ENCODE peak calls at places on chromosomes 2 and 18, in six cellular contexts. X is IMR-90, F is mesenchymal stem cell, C is neuronal stem cell, V is H1, S is trophoblast cell. Q is an unnamed sample.

GRCh38 chr2:158994920-158995676 is 26.7 kb downstream of the TANC1 start:
- DNase-seq in X (no peak), S (no peak), F (peak), C (no peak), V (no peak), Q (no peak)

GRCh38 chr2:85269959-85270358 is 57.8 kb downstream of the TGOLN2 start:
- DNase-seq in X (peak), S (no peak), V (no peak), F (no peak), C (no peak), Q (no peak)

GRCh38 chr2:68811364-68811763 is 59.8 kb downstream of the BMP10 start:
- DNase-seq in V (peak), F (peak), X (peak), S (no peak), C (no peak), Q (no peak)

GRCh38 chr18:65018184-65018583 is 732.6 kb upstream of the CDH7 start:
- DNase-seq in V (no peak), X (no peak), C (no peak), S (no peak), F (no peak), Q (no peak)

GRCh38 chr18:38909972-38910371 is 1344.4 kb upstream of the CELF4 start:
- DNase-seq in S (no peak), V (no peak), C (no peak), X (no peak), F (no peak), Q (no peak)

GRCh38 chr2:108841506-108841905 is 54.9 kb downstream of the CCDC138 start:
- DNase-seq in F (no peak), C (no peak), S (no peak), V (no peak), X (no peak), Q (no peak)

GRCh38 chr2:72919414-72920316 is 2.3 kb downstream of the EMX1 start:
- DNase-seq in C (no peak), X (no peak), V (peak), F (peak), S (no peak), Q (peak)

GRCh38 chr2:230942371-230942770 is 17.3 kb upstream of the GPR55 start:
- DNase-seq in F (no peak), C (no peak), V (peak), S (peak), X (no peak), Q (no peak)

GRCh38 chr2:219073413-219074129 is 12.8 kb upstream of the IHH start:
- DNase-seq in C (peak), X (peak), F (peak), V (peak), S (no peak), Q (peak)

GRCh38 chr2:195029804-195030654 is 627.0 kb upstream of the SLC39A10 start:
- DNase-seq in X (no peak), S (no peak), V (no peak), C (no peak), F (no peak), Q (no peak)

GRCh38 chr2:224778474-224778877 is 62.3 kb upstream of the CCDC195 start:
- DNase-seq in F (peak), C (peak), S (peak), V (peak), X (peak), Q (peak)

GRCh38 chr2:60710707-60711106 is 45.4 kb upstream of the PAPOLG start:
- DNase-seq in V (no peak), S (peak), F (no peak), X (peak), C (no peak), Q (no peak)

GRCh38 chr2:71240794-71241193 is 13.9 kb upstream of the PAIP2B start:
- DNase-seq in C (no peak), V (no peak), X (no peak), S (no peak), F (no peak), Q (no peak)

GRCh38 chr2:215137741-215138340 is 585 bp downstream of the ABCA12 start:
- DNase-seq in X (peak), C (no peak), F (peak), V (no peak), S (peak), Q (no peak)

GRCh38 chr18:29361843-29362242 is 1184.9 kb upstream of the CDH2 start:
- DNase-seq in X (no peak), C (no peak), S (peak), V (peak), F (no peak), Q (peak)

GRCh38 chr2:95058989-95059601 is 33.6 kb downstream of the MAL start:
- DNase-seq in F (no peak), C (no peak), X (no peak), S (no peak), V (no peak), Q (no peak)

GRCh38 chr2:162258169-162258568 is 14.9 kb upstream of the FAP start:
- DNase-seq in F (peak), C (no peak), V (no peak), S (no peak), X (peak), Q (no peak)

GRCh38 chr2:19176172-19176852 is 182.1 kb downstream of the OSR1 start:
- DNase-seq in C (no peak), X (no peak), S (no peak), V (no peak), F (no peak), Q (no peak)

GRCh38 chr18:32296851-32297250 is 107.0 kb downstream of the MEP1B start:
- DNase-seq in S (no peak), C (no peak), X (no peak), F (no peak), V (no peak), Q (no peak)

GRCh38 chr2:36456227-36456788 is 100.7 kb downstream of the CRIM1 start:
- DNase-seq in C (no peak), S (no peak), F (peak), X (peak), V (no peak), Q (no peak)

GRCh38 chr2:226125151-226125550 is 674.5 kb downstream of the IRS1 start:
- DNase-seq in V (no peak), S (no peak), F (no peak), C (no peak), X (no peak), Q (no peak)

GRCh38 chr2:108947271-108947907 is 41.6 kb downstream of the EDAR start:
- DNase-seq in V (no peak), S (no peak), X (no peak), C (no peak), F (no peak), Q (no peak)

GRCh38 chr2:119350311-119350998 is 16.2 kb downstream of the C2orf76 start:
- DNase-seq in V (no peak), S (no peak), F (no peak), C (no peak), X (no peak), Q (peak)

GRCh38 chr2:224650815-224651439 is 65.2 kb downstream of the CCDC195 start:
- DNase-seq in F (peak), C (peak), S (peak), V (no peak), X (peak), Q (no peak)

GRCh38 chr2:225864394-225864793 is 464.9 kb downstream of the NYAP2 start:
- DNase-seq in F (no peak), X (no peak), C (no peak), V (no peak), S (no peak), Q (no peak)

GRCh38 chr2:85420743-85421705 is 2.5 kb downstream of the SH2D6 start:
- DNase-seq in S (peak), X (peak), C (peak), V (peak), F (peak), Q (peak)

GRCh38 chr18:47265197-47265596 is 13.7 kb upstream of the SKOR2 start:
- DNase-seq in V (no peak), F (peak), C (no peak), X (peak), S (no peak), Q (no peak)

GRCh38 chr2:191231995-191232394 is 13.2 kb upstream of the MYO1B start:
- DNase-seq in V (no peak), S (no peak), F (peak), X (peak), C (no peak), Q (no peak)

GRCh38 chr2:149743842-149744468 is 156.4 kb upstream of the MMADHC start:
- DNase-seq in S (peak), V (no peak), F (peak), X (peak), C (no peak), Q (no peak)

GRCh38 chr2:208579678-208580077 is 173.1 kb downstream of the PTH2R start:
- DNase-seq in X (no peak), C (no peak), F (no peak), V (no peak), S (no peak), Q (no peak)

GRCh38 chr2:84846732-84847131 is 34.2 kb downstream of the TRABD2A start:
- DNase-seq in S (peak), X (peak), F (peak), C (no peak), V (no peak), Q (no peak)

GRCh38 chr18:38456253-38456652 is 890.7 kb upstream of the CELF4 start:
- DNase-seq in F (no peak), X (no peak), S (no peak), V (no peak), C (no peak), Q (no peak)

GRCh38 chr2:73359915-73360697 is 25.5 kb upstream of the ALMS1 start:
- DNase-seq in X (no peak), S (no peak), F (peak), V (no peak), C (no peak), Q (no peak)

GRCh38 chr2:54330226-54331094 is 74.4 kb upstream of the TSPYL6 start:
- DNase-seq in C (peak), S (peak), F (peak), V (peak), X (peak), Q (peak)

GRCh38 chr18:44325903-44326650 is 354.6 kb upstream of the SETBP1 start:
- DNase-seq in X (peak), V (peak), C (peak), S (peak), F (peak), Q (peak)

GRCh38 chr18:907880-908512 is 3.3 kb downstream of the ADCYAP1 start:
- DNase-seq in F (no peak), S (no peak), V (peak), C (no peak), X (no peak), Q (peak)

GRCh38 chr18:63197246-63197791 is 122.2 kb downstream of the BCL2 start:
- DNase-seq in F (no peak), C (no peak), X (no peak), V (no peak), S (no peak), Q (no peak)

GRCh38 chr2:128774320-128775063 is 455.8 kb upstream of the HS6ST1 start:
- DNase-seq in V (peak), S (no peak), F (no peak), X (no peak), C (no peak), Q (no peak)

GRCh38 chr2:29916571-29916970 is 4.8 kb downstream of the ALK start:
- DNase-seq in X (no peak), V (no peak), F (no peak), C (no peak), S (no peak), Q (no peak)

GRCh38 chr2:29923110-29923721 is 1.8 kb upstream of the ALK start:
- DNase-seq in C (peak), V (peak), F (peak), S (peak), X (peak), Q (peak)

GRCh38 chr2:29921560-29921915 is at the start of gene ALK:
- DNase-seq in X (peak), S (peak), F (peak), C (peak), V (no peak), Q (peak)

GRCh38 chr2:29920130-29920577 is 1.2 kb downstream of the ALK start:
- DNase-seq in S (peak), F (peak), X (no peak), C (peak), V (peak), Q (peak)

DNA sequence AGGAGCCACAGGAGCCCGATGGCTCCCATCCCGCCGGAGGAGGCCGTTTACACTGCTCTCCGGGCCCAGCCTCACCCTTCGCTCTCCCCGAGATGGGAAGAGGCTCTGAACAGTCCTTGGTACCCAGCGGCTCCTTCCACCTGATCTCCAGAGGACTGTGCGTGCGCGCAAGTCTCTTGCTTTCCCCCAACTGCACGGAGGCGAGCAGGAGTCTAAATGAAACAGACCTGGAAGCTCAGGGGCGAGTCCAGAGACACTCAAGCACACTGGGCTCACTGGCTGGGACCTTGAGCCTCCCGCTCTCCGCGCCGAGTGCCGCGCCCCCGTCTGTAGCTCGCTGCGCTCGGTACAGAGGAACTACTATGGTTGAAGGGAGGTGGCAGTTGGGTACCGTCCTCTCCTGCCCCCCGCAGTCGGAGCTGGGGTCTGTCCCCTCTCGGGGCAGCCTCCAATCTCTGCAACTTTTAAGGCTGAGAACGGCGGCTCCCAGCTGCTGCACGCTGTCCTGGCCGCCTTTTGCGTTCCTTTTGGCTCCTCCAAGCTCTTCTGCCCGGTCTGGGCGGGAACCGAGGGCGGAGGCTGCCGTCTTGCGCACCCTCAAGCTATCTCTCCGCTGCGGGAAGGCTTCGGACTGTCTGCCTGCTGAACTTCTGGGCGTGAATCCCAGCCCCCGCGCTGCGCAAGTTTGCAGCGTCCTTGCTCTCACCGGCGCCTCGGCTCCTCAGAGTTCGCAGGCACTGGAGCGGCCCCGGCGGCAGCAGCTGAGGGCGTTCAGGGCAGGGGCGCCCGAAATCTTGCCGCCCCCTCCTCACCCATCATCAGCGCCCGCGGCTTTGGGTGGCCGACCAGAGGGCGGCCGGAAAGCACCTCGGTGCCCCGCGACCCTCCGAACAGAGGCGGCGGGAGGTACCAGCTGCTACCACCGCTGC is 491 bp downstream of the ALK start:
- DNase-seq in X (peak), F (no peak), C (peak), V (peak), S (peak), Q (peak)
- H4K91ac ChIP-seq in X (no peak), F (no peak), C (no peak), V (no peak), S (no peak), Q (no peak)

GRCh38 chr18:25327631-25328030 is 24.3 kb downstream of the ZNF521 start:
- DNase-seq in S (no peak), X (no peak), F (no peak), C (no peak), V (no peak), Q (no peak)
- H4K8ac ChIP-seq in S (no peak), X (no peak), F (peak), C (no peak), V (no peak), Q (no peak)

GRCh38 chr2:131542438-131543384 is 15.0 kb downstream of the CCDC74A start:
- DNase-seq in S (no peak), X (no peak), C (no peak), V (no peak), F (no peak), Q (no peak)
- H4K91ac ChIP-seq in S (no peak), X (no peak), C (no peak), V (no peak), F (no peak), Q (no peak)

GRCh38 chr2:237614151-237614720 is 13.2 kb upstream of the LRRFIP1 start:
- DNase-seq in X (peak), F (peak), S (peak), C (no peak), V (no peak), Q (peak)
- H4K8ac ChIP-seq in X (peak), F (peak), S (no peak), C (no peak), V (no peak), Q (no peak)

GRCh38 chr2:79530443-79530842 is 17.6 kb downstream of the CTNNA2 start:
- DNase-seq in X (no peak), F (no peak), S (no peak), C (no peak), V (no peak), Q (no peak)
- H4K91ac ChIP-seq in X (no peak), F (no peak), S (no peak), C (no peak), V (no peak), Q (no peak)